ENCODE peak calls at places on chromosomes 7 and 10, in nine cellular contexts. Y is amniotic stem cell; V is heart left ventricle; L is cardiac muscle cell; I is activated CD8-positive, alpha-beta T cell treated with anti-CD3 and anti-CD28 coated beads for 36 hours; D is kidney epithelial cell; B is omental fat pad; R is EL; Q is activated T-cell treated with anti-CD3 and anti-CD28 coated beads, Interleukin-2, amount 50 U/mL, for 24 hours. A is an unnamed sample.

GRCh38 chr10:106513328-106513727 is 651.2 kb downstream of the SORCS1 start:
- DNase-seq in D (no peak), R (no peak), I (no peak), Y (no peak), L (peak), Q (no peak), B (no peak), V (no peak), A (peak)

GRCh38 chr10:14904316-14904732 is 25.7 kb downstream of the SUV39H2 start:
- DNase-seq in L (peak), V (no peak), Q (no peak), I (peak), B (no peak), Y (no peak), R (peak), D (no peak), A (peak)

GRCh38 chr10:85665661-85666060 is 700.9 kb downstream of the GRID1 start:
- DNase-seq in L (no peak), D (no peak), R (no peak), I (no peak), B (no peak), Y (no peak), Q (no peak), V (no peak), A (no peak)

GRCh38 chr10:118871244-118871865 is 116.6 kb upstream of the CACUL1 start:
- DNase-seq in R (peak), Y (no peak), I (no peak), V (no peak), B (no peak), D (no peak), L (no peak), Q (no peak), A (no peak)

GRCh38 chr10:110783509-110784103 is 88.1 kb upstream of the PDCD4 start:
- DNase-seq in Q (peak), Y (no peak), R (no peak), I (peak), B (no peak), L (peak), D (no peak), V (no peak), A (no peak)

GRCh38 chr10:58435297-58435696 is 50.1 kb downstream of the TFAM start:
- DNase-seq in R (peak), Q (no peak), I (peak), D (peak), B (no peak), V (peak), L (peak), Y (peak), A (peak)

GRCh38 chr7:95952851-95953250 is 180.5 kb downstream of the DYNC1I1 start:
- DNase-seq in B (no peak), Q (no peak), I (no peak), L (no peak), R (no peak), V (no peak), Y (no peak), D (no peak), A (no peak)

GRCh38 chr7:79781716-79782115 is 328.2 kb upstream of the MAGI2 start:
- DNase-seq in Y (no peak), V (no peak), L (peak), D (no peak), Q (no peak), R (no peak), I (no peak), B (no peak), A (no peak)

GRCh38 chr10:86410542-86411124 is 44.0 kb upstream of the GRID1 start:
- DNase-seq in Q (no peak), L (peak), R (peak), Y (no peak), D (peak), B (no peak), V (no peak), I (no peak), A (no peak)

GRCh38 chr7:117116221-117116620 is 162.9 kb downstream of the ST7 start:
- DNase-seq in B (no peak), R (no peak), Q (no peak), V (no peak), I (no peak), D (no peak), L (no peak), Y (no peak), A (no peak)